ENCODE peak calls at places on chromosome 11, in four cellular contexts. K, Z, Q and G are unnamed samples.

GRCh38 chr11:117426297-117426685 is 98.6 kb downstream of the CEP164 start:
- DNase-seq in K (peak), Z (peak), Q (no peak), G (peak)

GRCh38 chr11:17548444-17548843 is 1.4 kb downstream of the OTOG start:
- DNase-seq in K (no peak), Z (no peak), Q (no peak), G (no peak)

GRCh38 chr11:71542856-71543743 is 5.1 kb upstream of the KRTAP5-9 start:
- DNase-seq in K (no peak), Z (no peak), Q (peak), G (no peak)

GRCh38 chr11:116148056-116148455 is 624.7 kb downstream of the BUD13 start:
- DNase-seq in K (no peak), Z (no peak), Q (no peak), G (no peak)

GRCh38 chr11:117316197-117316961 is at the start of gene BACE1:
- DNase-seq in K (peak), Z (peak), Q (no peak), G (peak)

GRCh38 chr11:128504489-128504888 is 82.9 kb downstream of the ETS1 start:
- DNase-seq in K (no peak), Z (no peak), Q (no peak), G (no peak)

GRCh38 chr11:130163346-130164220 is 4.0 kb downstream of the ST14 start:
- DNase-seq in K (no peak), Z (peak), Q (no peak), G (no peak)

GRCh38 chr11:33116535-33116934 is 44.7 kb downstream of the CSTF3 start:
- DNase-seq in K (no peak), Z (peak), Q (no peak), G (peak)

GRCh38 chr11:96817488-96817887 is 427.7 kb downstream of the JRKL start:
- DNase-seq in K (no peak), Z (no peak), Q (no peak), G (no peak)

GRCh38 chr11:46249103-46249942 is 28.1 kb upstream of the CREB3L1 start:
- DNase-seq in K (no peak), Z (no peak), Q (no peak), G (no peak)

GRCh38 chr11:19889531-19889930 is 176.9 kb downstream of the NAV2 start:
- DNase-seq in K (no peak), Z (no peak), Q (no peak), G (no peak)

GRCh38 chr11:2928605-2929510 is at the start of gene PHLDA2:
- DNase-seq in K (no peak), Z (no peak), Q (no peak), G (peak)

GRCh38 chr11:95154514-95154913 is 64.9 kb downstream of the ENDOD1 start:
- DNase-seq in K (no peak), Z (peak), Q (no peak), G (peak)

GRCh38 chr11:112222303-112222702 is 3.9 kb upstream of the PTS start:
- DNase-seq in K (no peak), Z (no peak), Q (no peak), G (no peak)

GRCh38 chr11:39786682-39787081 is 1672.8 kb downstream of the LRRC4C start:
- DNase-seq in K (no peak), Z (no peak), Q (no peak), G (no peak)

GRCh38 chr11:75465701-75466531 is 32.9 kb upstream of the KLHL35 start:
- DNase-seq in K (no peak), Z (no peak), Q (no peak), G (no peak)

GRCh38 chr11:134516529-134516928 is 104.5 kb upstream of the B3GAT1 start:
- DNase-seq in K (no peak), Z (no peak), Q (no peak), G (no peak)

GRCh38 chr11:79026803-79027445 is 413.9 kb downstream of the TENM4 start:
- DNase-seq in K (no peak), Z (no peak), Q (no peak), G (no peak)

GRCh38 chr11:68206211-68206610 is 6.9 kb downstream of the KMT5B start:
- DNase-seq in K (no peak), Z (peak), Q (no peak), G (no peak)

GRCh38 chr11:47186937-47187681 is 875 bp upstream of the PACSIN3 start:
- DNase-seq in K (no peak), Z (peak), Q (no peak), G (no peak)

GRCh38 chr11:2173150-2173693 is 1.6 kb upstream of the TH start:
- DNase-seq in K (no peak), Z (no peak), Q (no peak), G (no peak)

GRCh38 chr11:72781313-72782080 is 12.3 kb downstream of the STARD10 start:
- DNase-seq in K (no peak), Z (no peak), Q (no peak), G (peak)

GRCh38 chr11:35159111-35159510 is 20.1 kb downstream of the CD44 start:
- DNase-seq in K (no peak), Z (no peak), Q (no peak), G (no peak)

GRCh38 chr11:3153291-3153861 is 11.7 kb downstream of the OSBPL5 start:
- DNase-seq in K (no peak), Z (no peak), Q (no peak), G (no peak)

GRCh38 chr11:76293189-76293631 is 86.9 kb upstream of the WNT11 start:
- DNase-seq in K (no peak), Z (no peak), Q (peak), G (no peak)

GRCh38 chr11:117953029-117953671 is 23.9 kb upstream of the TMPRSS13 start:
- DNase-seq in K (no peak), Z (no peak), Q (no peak), G (no peak)

GRCh38 chr11:80096736-80097135 is 655.9 kb upstream of the TENM4 start:
- DNase-seq in K (no peak), Z (no peak), Q (no peak), G (no peak)

GRCh38 chr11:126317681-126318641 is 14.1 kb downstream of the DCPS start:
- DNase-seq in K (no peak), Z (no peak), Q (no peak), G (no peak)

GRCh38 chr11:57303990-57304579 is 20.7 kb downstream of the TNKS1BP1 start:
- DNase-seq in K (no peak), Z (no peak), Q (no peak), G (no peak)

GRCh38 chr11:64084962-64085710 is 49.4 kb downstream of the FLRT1 start:
- DNase-seq in K (no peak), Z (peak), Q (no peak), G (no peak)

GRCh38 chr11:69492201-69492991 is 10.9 kb downstream of the LINC01488 start:
- DNase-seq in K (no peak), Z (peak), Q (no peak), G (no peak)

GRCh38 chr11:77879218-77879617 is 58.3 kb downstream of the AAMDC start:
- DNase-seq in K (no peak), Z (no peak), Q (peak), G (peak)

GRCh38 chr11:43632171-43632570 is 48.4 kb upstream of the HSD17B12 start:
- DNase-seq in K (no peak), Z (no peak), Q (no peak), G (no peak)

GRCh38 chr11:19832166-19832750 is 119.6 kb downstream of the NAV2 start:
- DNase-seq in K (no peak), Z (no peak), Q (no peak), G (no peak)

GRCh38 chr11:14643697-14644395 is at the start of gene PDE3B:
- DNase-seq in K (no peak), Z (peak), Q (no peak), G (no peak)

GRCh38 chr11:14642873-14643696 is 519 bp upstream of the PDE3B start:
- DNase-seq in K (no peak), Z (no peak), Q (no peak), G (no peak)

GRCh38 chr11:14645247-14645912 is 1.8 kb downstream of the PDE3B start:
- DNase-seq in K (no peak), Z (peak), Q (no peak), G (no peak)

GRCh38 chr11:14645985-14646900 is 2.6 kb downstream of the PDE3B start:
- DNase-seq in K (no peak), Z (no peak), Q (no peak), G (no peak)

DNA sequence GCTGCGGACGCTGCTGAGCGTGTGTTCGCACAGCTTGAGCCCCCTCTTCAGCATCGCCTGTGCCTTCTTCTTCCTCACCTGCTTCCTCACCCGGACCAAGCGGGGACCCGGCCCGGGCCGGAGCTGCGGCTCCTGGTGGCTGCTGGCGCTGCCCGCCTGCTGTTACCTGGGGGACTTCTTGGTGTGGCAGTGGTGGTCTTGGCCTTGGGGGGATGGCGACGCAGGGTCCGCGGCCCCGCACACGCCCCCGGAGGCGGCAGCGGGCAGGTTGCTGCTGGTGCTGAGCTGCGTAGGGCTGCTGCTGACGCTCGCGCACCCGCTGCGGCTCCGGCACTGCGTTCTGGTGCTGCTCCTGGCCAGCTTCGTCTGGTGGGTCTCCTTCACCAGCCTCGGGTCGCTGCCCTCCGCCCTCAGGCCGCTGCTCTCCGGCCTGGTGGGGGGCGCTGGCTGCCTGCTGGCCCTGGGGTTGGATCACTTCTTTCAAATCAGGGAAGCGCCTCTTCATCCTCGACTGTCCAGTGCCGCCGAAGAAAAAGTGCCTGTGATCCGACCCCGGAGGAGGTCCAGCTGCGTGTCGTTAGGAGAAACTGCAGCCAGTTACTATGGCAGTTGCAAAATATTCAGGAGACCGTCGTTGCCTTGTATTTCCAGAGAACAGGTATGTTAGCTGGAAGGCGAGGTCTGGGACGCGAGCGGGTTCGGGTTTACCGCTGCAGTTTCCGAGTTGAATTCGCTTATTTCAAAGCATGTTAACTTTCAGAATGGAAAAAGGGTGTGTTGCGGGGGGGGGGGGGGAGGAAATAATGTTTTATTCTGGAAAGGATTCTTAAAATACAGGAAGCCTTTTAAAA is 1.0 kb downstream of the PDE3B start:
- DNase-seq in K (no peak), Z (peak), Q (no peak), G (no peak)
- TF ChIP-seq JUND in K (no peak), Z (peak), Q (no peak), G (no peak)

DNA sequence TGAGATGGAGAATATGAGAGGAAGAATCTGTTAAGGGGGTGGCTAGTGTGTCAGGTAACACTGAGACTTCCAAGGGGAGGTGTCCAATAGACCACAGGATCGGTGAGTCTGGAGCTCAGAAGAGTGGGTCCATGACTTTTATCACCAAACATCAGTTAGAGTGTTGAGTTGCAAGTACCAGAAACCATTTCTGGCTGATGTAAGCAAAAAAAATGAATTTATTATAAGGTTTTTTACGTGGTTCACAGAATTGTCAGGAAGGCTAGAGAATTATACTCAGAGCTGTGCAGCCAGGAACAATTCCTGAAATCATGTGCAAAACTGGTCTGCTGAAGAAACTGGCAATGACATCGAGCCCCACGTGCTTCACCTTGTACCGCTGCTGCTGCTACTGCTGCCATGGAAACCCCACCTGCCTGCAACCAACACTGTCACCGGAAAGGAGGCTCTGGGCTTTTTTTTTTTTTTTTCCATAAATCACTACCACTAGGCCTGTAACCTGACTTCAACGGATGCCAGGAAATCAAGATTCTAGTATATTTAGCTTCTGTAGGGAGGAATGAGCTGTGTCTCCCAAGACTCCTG is 16.6 kb upstream of the STK33 start:
- DNase-seq in K (no peak), Z (no peak), Q (no peak), G (no peak)
- TF ChIP-seq JUND in K (no peak), Z (no peak), Q (no peak), G (no peak)

DNA sequence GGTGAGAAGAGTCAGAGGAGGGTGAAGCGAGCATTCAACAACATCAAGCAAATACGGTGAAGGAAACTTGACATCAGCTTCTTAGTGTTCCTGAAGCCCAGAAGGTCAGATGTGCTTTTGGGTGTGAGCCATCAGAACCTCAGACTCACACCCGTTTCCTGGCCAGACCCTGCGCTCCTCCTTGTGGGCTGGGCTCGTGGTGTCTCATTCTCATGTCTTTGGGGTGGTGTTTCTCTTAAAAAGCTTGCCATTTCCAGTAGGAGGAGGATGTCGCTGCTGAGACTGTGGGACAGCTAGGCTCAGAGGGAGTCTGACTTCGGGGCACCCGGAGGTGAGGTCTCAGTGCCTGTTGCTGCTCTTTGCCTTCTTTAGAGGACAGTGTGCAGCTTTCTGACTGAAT is 24.2 kb downstream of the PPFIBP2 start:
- DNase-seq in K (no peak), Z (no peak), Q (no peak), G (no peak)
- TF ChIP-seq JUND in K (no peak), Z (no peak), Q (no peak), G (no peak)

DNA sequence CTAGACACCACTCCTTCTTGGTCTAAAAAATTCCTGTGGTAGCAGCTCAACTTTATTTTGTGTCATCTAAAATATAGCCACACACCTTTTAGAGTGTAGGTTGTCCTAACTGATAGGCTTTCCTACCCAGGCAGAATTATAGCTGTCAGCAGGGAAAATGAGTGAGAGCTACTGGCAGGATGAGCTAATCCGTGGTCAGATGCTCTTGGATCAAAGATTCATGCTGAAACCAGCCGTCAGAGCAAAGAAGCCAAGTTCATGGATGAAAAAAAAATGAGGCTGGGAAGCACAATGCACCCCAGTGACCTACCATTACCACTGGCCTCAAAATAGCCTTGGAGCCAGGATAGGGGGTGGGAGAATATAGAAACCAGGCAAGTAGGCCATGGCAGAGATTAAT is 113.1 kb upstream of the BLID start:
- DNase-seq in K (no peak), Z (no peak), Q (no peak), G (no peak)
- TF ChIP-seq JUND in K (no peak), Z (no peak), Q (no peak), G (no peak)

DNA sequence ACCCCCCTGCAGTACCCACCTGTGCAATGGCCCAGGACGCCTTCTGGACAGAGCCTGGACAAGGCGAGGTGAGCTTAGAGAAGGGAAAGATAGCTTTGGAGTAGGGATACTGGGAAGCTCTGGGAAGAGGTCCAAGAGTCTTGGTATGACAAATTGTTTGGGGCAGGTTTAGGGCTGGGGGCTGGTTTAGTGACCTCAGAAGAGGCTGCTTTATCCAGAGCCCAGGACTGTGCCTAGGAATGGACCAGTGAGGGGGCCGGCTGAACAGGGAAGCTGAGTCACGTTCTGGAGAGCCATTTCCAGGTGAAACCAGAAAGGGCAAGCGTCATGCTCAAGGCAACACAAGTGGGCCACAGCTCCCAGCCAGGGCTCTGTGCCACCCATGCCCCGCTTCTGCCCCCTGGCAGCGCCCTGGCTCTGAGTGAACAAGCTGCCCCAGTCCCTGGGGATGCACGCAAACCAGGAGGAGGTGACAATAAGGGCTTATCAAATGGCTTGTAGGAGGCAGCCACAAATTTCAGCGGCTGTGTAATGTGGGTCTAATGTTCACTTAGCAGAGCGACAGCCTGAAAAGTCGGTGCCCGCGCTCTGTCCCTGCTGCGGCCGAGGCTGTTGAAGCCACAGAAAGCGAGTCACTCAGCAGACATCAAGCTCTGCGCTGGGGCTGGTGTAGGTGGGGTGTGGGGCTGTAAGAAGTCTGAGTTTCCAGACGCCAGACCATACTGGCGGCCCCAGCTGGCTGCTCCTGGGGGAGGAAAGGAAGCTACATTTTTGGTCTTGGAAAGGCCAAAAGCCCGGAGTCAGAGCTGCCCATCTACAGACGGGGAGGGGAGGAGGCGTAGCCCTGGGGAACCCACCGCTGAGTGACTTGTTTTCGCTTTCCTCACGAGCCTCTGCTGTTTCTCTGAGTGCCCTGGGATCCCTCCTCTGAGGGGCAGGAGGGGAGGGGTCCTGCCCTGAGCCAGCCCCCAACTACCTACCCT is 18.3 kb upstream of the SYT7 start:
- DNase-seq in K (no peak), Z (no peak), Q (no peak), G (no peak)
- TF ChIP-seq JUND in K (no peak), Z (no peak), Q (no peak), G (no peak)